ENCODE peak calls at places on chromosomes 2 and 18, in seven cellular contexts. U is endothelial cell of umbilical vein, J is colonic mucosa, V is IMR-90, G is HCT116, R is K562, K is MM.1S. X is an unnamed sample.

GRCh38 chr18:6920099-6920955 is 190.8 kb downstream of the ARHGAP28 start:
- DNase-seq in K (peak; percentile 36), R (peak; percentile 50), J (peak; percentile 80), G (no peak), U (peak; percentile 64), V (peak; percentile 68), X (no peak)

GRCh38 chr2:96907405-96908041 is 37.6 kb upstream of the SEMA4C start:
- DNase-seq in U (peak; percentile 45), R (no peak), K (peak; percentile 2), J (peak; percentile 52), V (peak; percentile 24), G (no peak), X (peak; percentile 94)

GRCh38 chr2:54946220-54946568 is 104.1 kb downstream of the RTN4 start:
- DNase-seq in G (no peak), U (no peak), K (no peak), J (no peak), V (no peak), R (no peak), X (no peak)

GRCh38 chr2:238724728-238725127 is 123.2 kb upstream of the TWIST2 start:
- DNase-seq in R (no peak), K (no peak), G (no peak), U (no peak), J (no peak), V (no peak), X (no peak)

GRCh38 chr18:8958660-8959059 is 143.8 kb upstream of the NDUFV2 start:
- DNase-seq in R (no peak), V (no peak), G (no peak), U (no peak), J (no peak), K (no peak), X (no peak)

GRCh38 chr2:191703079-191703725 is 25.3 kb downstream of the NABP1 start:
- DNase-seq in R (no peak), U (no peak), V (no peak), K (no peak), J (no peak), G (no peak), X (no peak)

GRCh38 chr2:40348665-40349064 is 103.2 kb downstream of the SLC8A1 start:
- DNase-seq in K (no peak), U (no peak), V (peak; percentile 88), J (no peak), R (no peak), G (no peak), X (no peak)

GRCh38 chr2:235803028-235803427 is 309.2 kb downstream of the AGAP1 start:
- DNase-seq in G (no peak), J (no peak), R (no peak), V (peak; percentile 11), U (peak; percentile 43), K (no peak), X (no peak)

GRCh38 chr2:47725808-47726207 is 57.1 kb upstream of the MSH6 start:
- DNase-seq in G (no peak), K (no peak), U (no peak), R (no peak), V (no peak), J (no peak), X (no peak)

GRCh38 chr2:204950695-204951094 is 405.4 kb downstream of the PARD3B start:
- DNase-seq in G (no peak), R (no peak), V (peak; percentile 62), J (no peak), K (no peak), U (no peak), X (no peak)

GRCh38 chr2:213934560-213934959 is 476.3 kb upstream of the VWC2L start:
- DNase-seq in U (peak; percentile 42), R (peak; percentile 2), K (peak; percentile 83), G (no peak), J (peak; percentile 18), V (peak; percentile 2), X (no peak)

GRCh38 chr2:174561283-174562275 is 36.0 kb downstream of the WIPF1 start:
- DNase-seq in G (no peak), V (peak; percentile 66), J (no peak), K (no peak), U (peak; percentile 55), R (no peak), X (no peak)

GRCh38 chr2:238643400-238643907 is 204.4 kb upstream of the TWIST2 start:
- DNase-seq in U (no peak), G (no peak), K (no peak), V (no peak), J (no peak), R (no peak), X (no peak)

GRCh38 chr2:98761909-98762308 is 31.0 kb upstream of the MGAT4A start:
- DNase-seq in G (no peak), K (no peak), V (no peak), U (no peak), R (no peak), J (no peak), X (no peak)

GRCh38 chr2:238461491-238461890 is 34.8 kb downstream of the ASB1 start:
- DNase-seq in J (no peak), K (no peak), V (no peak), U (no peak), R (no peak), G (no peak), X (no peak)

GRCh38 chr18:35095983-35096676 is 54.9 kb downstream of the MAPRE2 start:
- DNase-seq in J (no peak), V (peak; percentile 35), R (no peak), K (no peak), U (peak; percentile 26), G (no peak), X (no peak)

GRCh38 chr18:33536904-33537303 is 41.1 kb upstream of the ASXL3 start:
- DNase-seq in G (no peak), R (no peak), U (no peak), K (no peak), V (no peak), J (no peak), X (no peak)

GRCh38 chr2:128495996-128496547 is 177.4 kb upstream of the HS6ST1 start:
- DNase-seq in U (no peak), R (no peak), G (no peak), J (no peak), K (no peak), V (no peak), X (no peak)

GRCh38 chr2:5693288-5694015 is 1.3 kb downstream of the SOX11 start:
- DNase-seq in U (no peak), G (no peak), K (no peak), V (peak; percentile 22), R (no peak), J (no peak), X (no peak)

GRCh38 chr2:206647985-206648384 is 5.7 kb downstream of the FAM237A start:
- DNase-seq in K (no peak), V (peak; percentile 3), J (no peak), R (no peak), U (no peak), G (no peak), X (no peak)

GRCh38 chr2:219099319-219099718 is 38.6 kb upstream of the IHH start:
- DNase-seq in U (no peak), R (no peak), K (no peak), G (no peak), J (no peak), V (peak; percentile 80), X (no peak)

GRCh38 chr18:49052891-49053644 is 102.3 kb upstream of the SMAD7 start:
- DNase-seq in U (no peak), R (no peak), V (peak; percentile 97), J (no peak), G (no peak), K (no peak), X (no peak)

GRCh38 chr2:228839506-228839905 is 431.6 kb downstream of the PID1 start:
- DNase-seq in J (peak; percentile 19), K (no peak), R (no peak), V (no peak), U (no peak), G (no peak), X (no peak)

GRCh38 chr2:197760293-197760657 is 24.8 kb downstream of the BOLL start:
- DNase-seq in G (no peak), V (no peak), R (no peak), K (no peak), J (no peak), U (no peak), X (no peak)

GRCh38 chr2:130728007-130728454 is 839 bp upstream of the GPR148 start:
- DNase-seq in G (no peak), V (no peak), R (no peak), K (peak; percentile 10), J (peak; percentile 31), U (no peak), X (no peak)

GRCh38 chr2:197209742-197210408 is 100.7 kb downstream of the ANKRD44 start:
- DNase-seq in J (no peak), K (peak; percentile 77), R (peak; percentile 11), G (no peak), V (no peak), U (no peak), X (no peak)

GRCh38 chr2:96692094-96692971 is 47.5 kb downstream of the LMAN2L start:
- DNase-seq in V (no peak), K (no peak), R (no peak), U (no peak), G (no peak), J (no peak), X (no peak)

GRCh38 chr2:201572822-201573493 is 70.3 kb downstream of the TMEM237 start:
- DNase-seq in J (no peak), V (no peak), U (no peak), G (no peak), R (no peak), K (peak; percentile 13), X (no peak)

GRCh38 chr2:37582911-37583310 is 88.5 kb downstream of the CDC42EP3 start:
- DNase-seq in K (no peak), U (peak; percentile 14), G (no peak), J (no peak), R (no peak), V (no peak), X (no peak)

DNA sequence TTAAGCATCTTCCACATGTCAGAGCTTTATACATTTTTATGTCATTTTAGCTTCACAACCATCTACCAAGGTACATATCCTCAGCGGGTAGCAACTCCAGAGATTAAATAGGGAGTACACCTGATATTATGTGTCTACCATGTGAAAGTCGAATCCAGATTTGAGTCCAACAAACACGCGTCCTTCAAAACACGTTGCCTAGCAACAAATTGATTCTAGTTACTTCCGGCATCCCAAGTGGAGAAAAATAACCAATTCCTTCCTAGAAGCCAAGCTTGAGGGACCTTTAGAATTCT is 222 bp upstream of the ERICH2 start:
- DNase-seq in R (no peak), U (no peak), G (no peak), J (no peak), V (no peak), K (no peak), X (no peak)
- H3K4me3 ChIP-seq in R (peak overlapping the region; percentile 81), U (peak overlapping the region; percentile 71), G (peak overlapping the region; percentile 73), J (peak overlapping the region; percentile 60), V (peak overlapping the region; percentile 88), K (peak overlapping the region; percentile 97), X (peak overlapping the region; percentile 83)

GRCh38 chr2:8740136-8740535 is 58.3 kb downstream of the ID2 start:
- DNase-seq in J (no peak), U (no peak), V (no peak), G (no peak), K (no peak), R (no peak), X (no peak)
- H3K9ac ChIP-seq in J (no peak overlapping the region), U (no peak overlapping the region), V (no peak overlapping the region), G (no peak overlapping the region), K (no peak overlapping the region), R (no peak overlapping the region), X (no peak overlapping the region)

GRCh38 chr18:44682871-44683221 is 2.2 kb downstream of the SETBP1 start:
- DNase-seq in U (no peak), V (no peak), K (no peak), G (no peak), R (no peak), J (no peak), X (no peak)
- H3K4me3 ChIP-seq in U (no peak overlapping the region), V (no peak overlapping the region), K (peak overlapping the region; percentile 96), G (no peak overlapping the region), R (no peak overlapping the region), J (no peak overlapping the region), X (peak overlapping the region; percentile 73)

GRCh38 chr2:20140321-20141055 is 84.4 kb downstream of the SDC1 start:
- DNase-seq in U (no peak), K (no peak), G (no peak), R (no peak), J (no peak), V (no peak), X (no peak)
- H3K9ac ChIP-seq in U (no peak overlapping the region), K (no peak overlapping the region), G (no peak overlapping the region), R (no peak overlapping the region), J (no peak overlapping the region), V (no peak overlapping the region), X (no peak overlapping the region)

X was measured in kidney.